ENCODE peak calls at places on chromosome 20, in eight cellular contexts. E is CD4-positive, alpha-beta memory T cell; B is CD8-positive, alpha-beta T cell; P is neural progenitor cell; N is HepG2; I is ovary; V is sigmoid colon; M is MM.1S. X is an unnamed sample.

GRCh38 chr20:37315293-37316110 is 26.0 kb downstream of the MANBAL start:
- DNase-seq in E (no peak), B (no peak), P (no peak), N (no peak), I (peak; percentile 82), V (peak; percentile 95), M (no peak), X (no peak)

GRCh38 chr20:41366546-41367392 is at the start of gene EMILIN3:
- DNase-seq in E (no peak), B (no peak), P (peak; percentile 90), N (no peak), I (peak; percentile 21), V (no peak), M (no peak), X (peak; percentile 25)

GRCh38 chr20:39674842-39675241 is 712.7 kb downstream of the DHX35 start:
- DNase-seq in E (no peak), B (no peak), P (no peak), N (no peak), I (no peak), V (no peak), M (no peak), X (no peak)

GRCh38 chr20:52379723-52380336 is 188.3 kb upstream of the ZFP64 start:
- DNase-seq in E (no peak), B (peak; percentile 14), P (peak; percentile 45), N (peak; percentile 15), I (no peak), V (no peak), M (peak; percentile 35), X (peak; percentile 55)

GRCh38 chr20:16083639-16084280 is 489.5 kb downstream of the KIF16B start:
- DNase-seq in E (no peak), B (no peak), P (no peak), N (no peak), I (no peak), V (no peak), M (no peak), X (no peak)

GRCh38 chr20:43916875-43917371 is 2.3 kb downstream of the TOX2 start:
- DNase-seq in E (no peak), B (no peak), P (no peak), N (no peak), I (no peak), V (no peak), M (peak; percentile 30), X (peak; percentile 50)

GRCh38 chr20:16279320-16279719 is 293.9 kb downstream of the KIF16B start:
- DNase-seq in E (no peak), B (no peak), P (no peak), N (peak; percentile 43), I (no peak), V (no peak), M (no peak), X (no peak)

GRCh38 chr20:44113642-44113945 is 73.4 kb downstream of the JPH2 start:
- DNase-seq in E (no peak), B (no peak), P (no peak), N (no peak), I (no peak), V (no peak), M (no peak), X (no peak)

GRCh38 chr20:63751471-63752271 is 12.1 kb downstream of the SLC2A4RG start:
- DNase-seq in E (no peak), B (no peak), P (no peak), N (no peak), I (peak; percentile 28), V (no peak), M (no peak), X (no peak)

GRCh38 chr20:64176548-64177419 is 12.5 kb downstream of the MYT1 start:
- DNase-seq in E (no peak), B (no peak), P (no peak), N (no peak), I (no peak), V (no peak), M (no peak), X (no peak)

GRCh38 chr20:11041396-11041795 is 367.6 kb upstream of the JAG1 start:
- DNase-seq in E (no peak), B (no peak), P (no peak), N (no peak), I (no peak), V (no peak), M (no peak), X (no peak)

GRCh38 chr20:49345538-49345937 is 67.7 kb upstream of the ZNFX1 start:
- DNase-seq in E (no peak), B (no peak), P (no peak), N (no peak), I (no peak), V (peak; percentile 75), M (no peak), X (peak; percentile 72)
- H3K27ac ChIP-seq in E (no peak overlapping the region), B (no peak overlapping the region), P (no peak overlapping the region), N (no peak overlapping the region), I (no peak overlapping the region), V (peak overlapping the region; percentile 77), M (no peak overlapping the region), X (peak overlapping the region; percentile 59)

GRCh38 chr20:56004611-56005388 is 519 bp downstream of the CBLN4 start:
- DNase-seq in E (no peak), B (no peak), P (peak; percentile 36), N (no peak), I (no peak), V (no peak), M (no peak), X (no peak)

GRCh38 chr20:56003966-56004365 is 1.4 kb downstream of the CBLN4 start:
- DNase-seq in E (no peak), B (no peak), P (peak; percentile 63), N (no peak), I (no peak), V (no peak), M (no peak), X (no peak)

GRCh38 chr20:56001106-56001785 is 4.1 kb downstream of the CBLN4 start:
- DNase-seq in E (no peak), B (no peak), P (no peak), N (peak; percentile 12), I (no peak), V (no peak), M (no peak), X (no peak)

GRCh38 chr20:56001890-56002289 is 3.4 kb downstream of the CBLN4 start:
- DNase-seq in E (no peak), B (no peak), P (no peak), N (no peak), I (no peak), V (no peak), M (no peak), X (no peak)

GRCh38 chr20:56003111-56003800 is 2.1 kb downstream of the CBLN4 start:
- DNase-seq in E (no peak), B (no peak), P (no peak), N (no peak), I (no peak), V (no peak), M (no peak), X (no peak)
- H3K9me3 ChIP-seq in E (no peaks in the 10 kb centered on the region), B (no peaks in the 10 kb centered on the region), P (peaks cover 2% of the 10 kb centered on the region), N (peaks cover 90% of the 10 kb centered on the region), I (no peaks in the 10 kb centered on the region), V (no peaks in the 10 kb centered on the region), M (no peaks in the 10 kb centered on the region), X (peaks cover 12% of the 10 kb centered on the region)

GRCh38 chr20:34747479-34747878 is 43.3 kb downstream of the TP53INP2 start:
- DNase-seq in E (no peak), B (no peak), P (no peak), N (no peak), I (no peak), V (no peak), M (no peak), X (no peak)

GRCh38 chr20:34744847-34745246 is 40.7 kb downstream of the TP53INP2 start:
- DNase-seq in E (no peak), B (no peak), P (no peak), N (no peak), I (no peak), V (no peak), M (no peak), X (no peak)

GRCh38 chr20:34743039-34743438 is 38.9 kb downstream of the TP53INP2 start:
- DNase-seq in E (no peak), B (no peak), P (no peak), N (no peak), I (no peak), V (no peak), M (no peak), X (no peak)

DNA sequence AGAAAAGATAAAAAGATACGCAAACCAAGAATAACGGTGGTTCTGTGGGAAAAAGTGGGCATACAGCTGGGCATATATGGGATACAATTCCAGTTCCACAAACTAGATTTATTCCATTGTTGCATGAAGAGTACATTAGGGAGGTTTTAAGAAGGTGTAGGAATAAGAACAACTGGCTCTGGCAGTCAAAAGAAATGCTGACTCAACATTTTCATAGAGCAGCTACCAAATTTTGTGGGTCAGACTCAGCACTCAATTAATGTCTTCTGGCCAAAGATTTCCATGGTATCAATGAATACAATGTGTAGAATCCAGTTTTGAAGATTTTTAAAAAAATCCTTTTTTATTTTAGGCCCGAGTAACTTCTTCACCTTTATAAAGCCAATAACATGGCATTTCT is 40.2 kb downstream of the TP53INP2 start:
- DNase-seq in E (no peak), B (no peak), P (no peak), N (no peak), I (no peak), V (no peak), M (no peak), X (no peak)
- H3K36me3 ChIP-seq in E (peaks cover 32% of the 10 kb centered on the region), B (peaks cover 5% of the 10 kb centered on the region), P (peaks cover 6% of the 10 kb centered on the region), N (peaks cover 40% of the 10 kb centered on the region), I (no peaks in the 10 kb centered on the region), V (peaks cover 41% of the 10 kb centered on the region), M (peaks cover 3% of the 10 kb centered on the region), X (peaks cover 54% of the 10 kb centered on the region)

GRCh38 chr20:31700747-31701146 is 21.9 kb downstream of the BCL2L1 start:
- DNase-seq in E (no peak), B (no peak), P (no peak), N (no peak), I (no peak), V (no peak), M (no peak), X (no peak)

GRCh38 chr20:31701591-31701990 is 21.1 kb downstream of the BCL2L1 start:
- DNase-seq in E (no peak), B (no peak), P (no peak), N (no peak), I (no peak), V (no peak), M (no peak), X (no peak)

GRCh38 chr20:31698803-31699718 is 23.6 kb downstream of the BCL2L1 start:
- DNase-seq in E (no peak), B (no peak), P (no peak), N (peak; percentile 76), I (no peak), V (peak; percentile 86), M (peak; percentile 93), X (no peak)

GRCh38 chr20:31698243-31698802 is 24.3 kb downstream of the BCL2L1 start:
- DNase-seq in E (no peak), B (no peak), P (no peak), N (no peak), I (no peak), V (no peak), M (no peak), X (no peak)

GRCh38 chr20:31699801-31700728 is 22.6 kb downstream of the BCL2L1 start:
- DNase-seq in E (no peak), B (no peak), P (no peak), N (no peak), I (no peak), V (no peak), M (no peak), X (no peak)
- H3K27ac ChIP-seq in E (peak overlapping the region; percentile 8), B (no peak overlapping the region), P (no peak overlapping the region), N (peak overlapping the region; percentile 83), I (no peak overlapping the region), V (peak overlapping the region; percentile 29), M (peak overlapping the region; percentile 98), X (no peak overlapping the region)